ENCODE peak calls at places on chromosomes 5 and 9, in seven cellular contexts. One of them, this sample, is unnamed.

GRCh38 chr9:29564564-29564963 is 1991.3 kb upstream of the C9orf72 start:
- DNase-seq in IMR-90: no peak
- DNase-seq in HepG2: no peak
- DNase-seq in HCT116: no peak
- DNase-seq in K562: no peak
- DNase-seq in H1: no peak
- DNase-seq in GM12878: no peak
- DNase-seq in this sample: no peak

GRCh38 chr9:129610473-129611301 is 10.2 kb downstream of the C9orf50 start:
- DNase-seq in IMR-90: peak; percentile 58
- DNase-seq in HepG2: peak; percentile 48
- DNase-seq in HCT116: no peak
- DNase-seq in K562: peak; percentile 73
- DNase-seq in H1: peak; percentile 96
- DNase-seq in GM12878: no peak
- DNase-seq in this sample: peak; percentile 88

GRCh38 chr9:19788152-19788551 is 685 bp downstream of the SLC24A2 start:
- DNase-seq in IMR-90: no peak
- DNase-seq in HepG2: no peak
- DNase-seq in HCT116: no peak
- DNase-seq in K562: no peak
- DNase-seq in H1: peak; percentile 69
- DNase-seq in GM12878: no peak
- DNase-seq in this sample: no peak

GRCh38 chr9:123478967-123479602 is 123.1 kb downstream of the CRB2 start:
- DNase-seq in IMR-90: no peak
- DNase-seq in HepG2: no peak
- DNase-seq in HCT116: no peak
- DNase-seq in K562: no peak
- DNase-seq in H1: no peak
- DNase-seq in GM12878: no peak
- DNase-seq in this sample: no peak

GRCh38 chr5:169629847-169630548 is 7.1 kb upstream of the DOCK2 start:
- DNase-seq in IMR-90: peak; percentile 90
- DNase-seq in HepG2: peak; percentile 21
- DNase-seq in HCT116: no peak
- DNase-seq in K562: no peak
- DNase-seq in H1: no peak
- DNase-seq in GM12878: no peak
- DNase-seq in this sample: peak; percentile 57

GRCh38 chr5:18000744-18001143 is 366.5 kb downstream of the TAF11L14 start:
- DNase-seq in IMR-90: no peak
- DNase-seq in HepG2: no peak
- DNase-seq in HCT116: no peak
- DNase-seq in K562: no peak
- DNase-seq in H1: no peak
- DNase-seq in GM12878: no peak
- DNase-seq in this sample: no peak

GRCh38 chr5:153358315-153358976 is 132.0 kb upstream of the GRIA1 start:
- DNase-seq in IMR-90: no peak
- DNase-seq in HepG2: no peak
- DNase-seq in HCT116: no peak
- DNase-seq in K562: no peak
- DNase-seq in H1: no peak
- DNase-seq in GM12878: peak; percentile 15
- DNase-seq in this sample: no peak

GRCh38 chr5:67677422-67677970 is 480.9 kb upstream of the CD180 start:
- DNase-seq in IMR-90: no peak
- DNase-seq in HepG2: no peak
- DNase-seq in HCT116: no peak
- DNase-seq in K562: no peak
- DNase-seq in H1: no peak
- DNase-seq in GM12878: no peak
- DNase-seq in this sample: no peak

GRCh38 chr5:150217041-150217440 is 27.2 kb downstream of the SLC6A7 start:
- DNase-seq in IMR-90: no peak
- DNase-seq in HepG2: no peak
- DNase-seq in HCT116: no peak
- DNase-seq in K562: no peak
- DNase-seq in H1: no peak
- DNase-seq in GM12878: no peak
- DNase-seq in this sample: no peak

GRCh38 chr9:136769710-136770191 is 5.4 kb upstream of the LCN15 start:
- DNase-seq in IMR-90: no peak
- DNase-seq in HepG2: no peak
- DNase-seq in HCT116: no peak
- DNase-seq in K562: peak; percentile 70
- DNase-seq in H1: peak; percentile 88
- DNase-seq in GM12878: no peak
- DNase-seq in this sample: peak; percentile 58

GRCh38 chr5:115947260-115947659 is 15.0 kb upstream of the LVRN start:
- DNase-seq in IMR-90: peak; percentile 76
- DNase-seq in HepG2: no peak
- DNase-seq in HCT116: no peak
- DNase-seq in K562: no peak
- DNase-seq in H1: no peak
- DNase-seq in GM12878: no peak
- DNase-seq in this sample: no peak

GRCh38 chr5:133048993-133049725 is 2.7 kb upstream of the HSPA4 start:
- DNase-seq in IMR-90: peak; percentile 33
- DNase-seq in HepG2: no peak
- DNase-seq in HCT116: no peak
- DNase-seq in K562: no peak
- DNase-seq in H1: no peak
- DNase-seq in GM12878: no peak
- DNase-seq in this sample: no peak

GRCh38 chr5:58015175-58015574 is 444.7 kb downstream of the PLK2 start:
- DNase-seq in IMR-90: no peak
- DNase-seq in HepG2: no peak
- DNase-seq in HCT116: no peak
- DNase-seq in K562: no peak
- DNase-seq in H1: no peak
- DNase-seq in GM12878: no peak
- DNase-seq in this sample: no peak

GRCh38 chr9:78358329-78359051 is 61.6 kb downstream of the PSAT1 start:
- DNase-seq in IMR-90: no peak
- DNase-seq in HepG2: no peak
- DNase-seq in HCT116: no peak
- DNase-seq in K562: no peak
- DNase-seq in H1: no peak
- DNase-seq in GM12878: no peak
- DNase-seq in this sample: no peak

GRCh38 chr9:77224750-77225312 is 47.5 kb downstream of the VPS13A start:
- DNase-seq in IMR-90: peak; percentile 72
- DNase-seq in HepG2: no peak
- DNase-seq in HCT116: no peak
- DNase-seq in K562: no peak
- DNase-seq in H1: no peak
- DNase-seq in GM12878: no peak
- DNase-seq in this sample: no peak

GRCh38 chr5:143094087-143094511 is 309.4 kb downstream of the NR3C1 start:
- DNase-seq in IMR-90: peak; percentile 61
- DNase-seq in HepG2: no peak
- DNase-seq in HCT116: no peak
- DNase-seq in K562: no peak
- DNase-seq in H1: peak; percentile 75
- DNase-seq in GM12878: no peak
- DNase-seq in this sample: no peak

GRCh38 chr9:126982215-126983002 is 67.8 kb downstream of the RALGPS1 start:
- DNase-seq in IMR-90: no peak
- DNase-seq in HepG2: no peak
- DNase-seq in HCT116: no peak
- DNase-seq in K562: no peak
- DNase-seq in H1: no peak
- DNase-seq in GM12878: no peak
- DNase-seq in this sample: no peak

GRCh38 chr5:174504266-174504726 is 220.1 kb upstream of the MSX2 start:
- DNase-seq in IMR-90: no peak
- DNase-seq in HepG2: no peak
- DNase-seq in HCT116: no peak
- DNase-seq in K562: no peak
- DNase-seq in H1: no peak
- DNase-seq in GM12878: no peak
- DNase-seq in this sample: no peak

GRCh38 chr9:127177221-127177620 is 54.8 kb upstream of the ANGPTL2 start:
- DNase-seq in IMR-90: no peak
- DNase-seq in HepG2: no peak
- DNase-seq in HCT116: no peak
- DNase-seq in K562: no peak
- DNase-seq in H1: no peak
- DNase-seq in GM12878: no peak
- DNase-seq in this sample: no peak

GRCh38 chr5:67214713-67215591 is 18.4 kb upstream of the CD180 start:
- DNase-seq in IMR-90: no peak
- DNase-seq in HepG2: no peak
- DNase-seq in HCT116: no peak
- DNase-seq in K562: no peak
- DNase-seq in H1: no peak
- DNase-seq in GM12878: no peak
- DNase-seq in this sample: no peak

GRCh38 chr9:136050706-136051567 is 44.2 kb downstream of the NACC2 start:
- DNase-seq in IMR-90: peak; percentile 16
- DNase-seq in HepG2: peak; percentile 9
- DNase-seq in HCT116: no peak
- DNase-seq in K562: no peak
- DNase-seq in H1: peak; percentile 73
- DNase-seq in GM12878: no peak
- DNase-seq in this sample: no peak

GRCh38 chr5:79847561-79847960 is 143.5 kb downstream of the MTX3 start:
- DNase-seq in IMR-90: no peak
- DNase-seq in HepG2: no peak
- DNase-seq in HCT116: no peak
- DNase-seq in K562: no peak
- DNase-seq in H1: peak; percentile 24
- DNase-seq in GM12878: no peak
- DNase-seq in this sample: no peak

GRCh38 chr5:14263700-14264099 is 120.6 kb downstream of the TRIO start:
- DNase-seq in IMR-90: no peak
- DNase-seq in HepG2: no peak
- DNase-seq in HCT116: no peak
- DNase-seq in K562: no peak
- DNase-seq in H1: no peak
- DNase-seq in GM12878: no peak
- DNase-seq in this sample: no peak

GRCh38 chr9:99490736-99491135 is 268.7 kb downstream of the SEC61B start:
- DNase-seq in IMR-90: peak; percentile 58
- DNase-seq in HepG2: no peak
- DNase-seq in HCT116: no peak
- DNase-seq in K562: no peak
- DNase-seq in H1: no peak
- DNase-seq in GM12878: no peak
- DNase-seq in this sample: no peak

GRCh38 chr5:36298546-36298945 is 3.2 kb downstream of the RANBP3L start:
- DNase-seq in IMR-90: no peak
- DNase-seq in HepG2: no peak
- DNase-seq in HCT116: no peak
- DNase-seq in K562: no peak
- DNase-seq in H1: no peak
- DNase-seq in GM12878: no peak
- DNase-seq in this sample: no peak

GRCh38 chr5:89147026-89147425 is 264.0 kb upstream of the MEF2C start:
- DNase-seq in IMR-90: no peak
- DNase-seq in HepG2: no peak
- DNase-seq in HCT116: no peak
- DNase-seq in K562: no peak
- DNase-seq in H1: no peak
- DNase-seq in GM12878: no peak
- DNase-seq in this sample: no peak

GRCh38 chr9:126151031-126151670 is 175.5 kb upstream of the MVB12B start:
- DNase-seq in IMR-90: no peak
- DNase-seq in HepG2: peak; percentile 72
- DNase-seq in HCT116: no peak
- DNase-seq in K562: no peak
- DNase-seq in H1: peak; percentile 29
- DNase-seq in GM12878: no peak
- DNase-seq in this sample: no peak

GRCh38 chr5:24765219-24765618 is 120.4 kb upstream of the CDH10 start:
- DNase-seq in IMR-90: no peak
- DNase-seq in HepG2: no peak
- DNase-seq in HCT116: no peak
- DNase-seq in K562: no peak
- DNase-seq in H1: no peak
- DNase-seq in GM12878: no peak
- DNase-seq in this sample: no peak

GRCh38 chr5:128412145-128412930 is 125.7 kb downstream of the FBN2 start:
- DNase-seq in IMR-90: no peak
- DNase-seq in HepG2: no peak
- DNase-seq in HCT116: no peak
- DNase-seq in K562: no peak
- DNase-seq in H1: no peak
- DNase-seq in GM12878: no peak
- DNase-seq in this sample: no peak

GRCh38 chr5:8340739-8341344 is 471.9 kb downstream of the MTRR start:
- DNase-seq in IMR-90: peak; percentile 23
- DNase-seq in HepG2: peak; percentile 3
- DNase-seq in HCT116: no peak
- DNase-seq in K562: no peak
- DNase-seq in H1: peak; percentile 48
- DNase-seq in GM12878: no peak
- DNase-seq in this sample: no peak
- TF ChIP-seq CEBPB in IMR-90: no peak
- TF ChIP-seq CEBPB in HepG2: no peak
- TF ChIP-seq CEBPB in HCT116: no peak
- TF ChIP-seq CEBPB in K562: no peak
- TF ChIP-seq CEBPB in H1: no peak
- TF ChIP-seq CEBPB in GM12878: no peak
- TF ChIP-seq CEBPB in this sample: no peak

GRCh38 chr5:157271740-157272271 is 5.9 kb downstream of the CYFIP2 start:
- DNase-seq in IMR-90: no peak
- DNase-seq in HepG2: no peak
- DNase-seq in HCT116: no peak
- DNase-seq in K562: no peak
- DNase-seq in H1: no peak
- DNase-seq in GM12878: peak; percentile 93
- DNase-seq in this sample: no peak
- H3K27ac ChIP-seq in IMR-90: no peak overlapping the region
- H3K27ac ChIP-seq in HepG2: no peak overlapping the region
- H3K27ac ChIP-seq in HCT116: no peak overlapping the region
- H3K27ac ChIP-seq in K562: no peak overlapping the region
- H3K27ac ChIP-seq in H1: no peak overlapping the region
- H3K27ac ChIP-seq in GM12878: peak overlapping the region; percentile 97
- H3K27ac ChIP-seq in this sample: no peak overlapping the region

DNA sequence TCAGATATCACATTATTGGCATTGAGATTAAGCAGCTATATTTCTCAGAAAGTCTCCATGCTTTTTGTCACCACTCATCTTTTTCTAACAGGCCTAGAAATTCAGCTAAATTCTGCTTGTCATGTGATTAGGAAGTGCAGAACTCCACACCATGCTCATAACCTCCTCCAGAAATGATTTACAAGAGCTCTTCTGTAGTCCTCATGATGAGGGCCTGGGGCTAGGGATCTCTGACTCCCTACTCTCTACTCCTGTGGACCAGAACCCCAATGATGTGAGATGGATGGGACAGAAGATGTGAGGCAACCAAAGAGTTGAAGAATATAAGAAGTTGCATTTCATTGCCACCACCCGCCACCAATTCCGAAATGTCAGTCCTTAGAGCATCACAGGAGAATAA is 16.5 kb upstream of the SIL1 start:
- DNase-seq in IMR-90: no peak
- DNase-seq in HepG2: no peak
- DNase-seq in HCT116: no peak
- DNase-seq in K562: no peak
- DNase-seq in H1: no peak
- DNase-seq in GM12878: no peak
- DNase-seq in this sample: no peak
- TF ChIP-seq CEBPB in IMR-90: no peak
- TF ChIP-seq CEBPB in HepG2: no peak
- TF ChIP-seq CEBPB in HCT116: no peak
- TF ChIP-seq CEBPB in K562: no peak
- TF ChIP-seq CEBPB in H1: no peak
- TF ChIP-seq CEBPB in GM12878: no peak
- TF ChIP-seq CEBPB in this sample: no peak

GRCh38 chr9:94714494-94714893 is 12.0 kb upstream of the AOPEP start:
- DNase-seq in IMR-90: peak; percentile 27
- DNase-seq in HepG2: no peak
- DNase-seq in HCT116: no peak
- DNase-seq in K562: no peak
- DNase-seq in H1: no peak
- DNase-seq in GM12878: no peak
- DNase-seq in this sample: no peak
- H3K27ac ChIP-seq in IMR-90: no peak overlapping the region
- H3K27ac ChIP-seq in HepG2: no peak overlapping the region
- H3K27ac ChIP-seq in HCT116: no peak overlapping the region
- H3K27ac ChIP-seq in K562: no peak overlapping the region
- H3K27ac ChIP-seq in H1: no peak overlapping the region
- H3K27ac ChIP-seq in GM12878: no peak overlapping the region
- H3K27ac ChIP-seq in this sample: no peak overlapping the region